ENCODE peak calls at places on chromosomes 6 and 20, in ten cellular contexts. T is GM23338; H is heart right ventricle; G is astrocyte; F is fibroblast of lung; O is effector memory CD4-positive, alpha-beta T cell; P is naive thymus-derived CD4-positive, alpha-beta T cell; U is uterus; C is aorta; L is keratinocyte. Z is an unnamed sample.
A peak's percentile ranks its signal among the peaks of the same experiment; 100 is the strongest.

GRCh38 chr6:130187335-130188206 is 35.2 kb downstream of the SAMD3 start:
- DNase-seq in T (no peak), H (no peak), G (no peak), F (no peak), O (no peak), P (no peak), U (no peak), C (no peak), L (no peak), Z (no peak)

GRCh38 chr6:155310596-155310995 is 3.7 kb downstream of the TFB1M start:
- DNase-seq in T (no peak), H (no peak), G (peak; percentile 30), F (peak; percentile 29), O (no peak), P (no peak), U (no peak), C (no peak), L (no peak), Z (no peak)

GRCh38 chr6:19535351-19535750 is 301.8 kb upstream of the ID4 start:
- DNase-seq in T (no peak), H (no peak), G (no peak), F (no peak), O (no peak), P (no peak), U (no peak), C (no peak), L (no peak), Z (no peak)

GRCh38 chr6:169921853-169922779 is 170.7 kb downstream of the ERMARD start:
- DNase-seq in T (no peak), H (no peak), G (no peak), F (no peak), O (no peak), P (no peak), U (no peak), C (no peak), L (no peak), Z (no peak)

GRCh38 chr20:4546342-4546741 is 175.4 kb upstream of the PRND start:
- DNase-seq in T (peak; percentile 88), H (no peak), G (no peak), F (no peak), O (no peak), P (no peak), U (no peak), C (no peak), L (no peak), Z (no peak)

GRCh38 chr6:30763618-30764489 is 19.5 kb upstream of the IER3 start:
- DNase-seq in T (no peak), H (no peak), G (peak; percentile 87), F (no peak), O (no peak), P (peak; percentile 32), U (no peak), C (no peak), L (no peak), Z (no peak)

GRCh38 chr6:113184291-113184690 is 672.9 kb upstream of the MARCKS start:
- DNase-seq in T (no peak), H (no peak), G (peak; percentile 98), F (peak; percentile 43), O (no peak), P (no peak), U (no peak), C (no peak), L (no peak), Z (no peak)

GRCh38 chr20:63541371-63541770 is 4.2 kb upstream of the PTK6 start:
- DNase-seq in T (no peak), H (no peak), G (no peak), F (no peak), O (no peak), P (no peak), U (no peak), C (no peak), L (no peak), Z (no peak)

GRCh38 chr6:7108964-7109836 is 1.4 kb downstream of the RREB1 start:
- DNase-seq in T (peak; percentile 46), H (peak; percentile 64), G (peak; percentile 67), F (peak; percentile 85), O (peak; percentile 18), P (peak; percentile 46), U (peak; percentile 78), C (peak; percentile 80), L (no peak), Z (peak; percentile 85)

GRCh38 chr6:169520104-169520503 is 181.7 kb downstream of the WDR27 start:
- DNase-seq in T (no peak), H (no peak), G (peak; percentile 38), F (peak; percentile 69), O (no peak), P (no peak), U (no peak), C (no peak), L (no peak), Z (no peak)

GRCh38 chr6:137853569-137854213 is 13.4 kb upstream of the TNFAIP3 start:
- DNase-seq in T (no peak), H (no peak), G (peak; percentile 91), F (peak; percentile 74), O (no peak), P (no peak), U (no peak), C (no peak), L (no peak), Z (no peak)

GRCh38 chr20:47713941-47714450 is 71.3 kb downstream of the SULF2 start:
- DNase-seq in T (no peak), H (peak; percentile 32), G (no peak), F (peak; percentile 47), O (no peak), P (no peak), U (peak; percentile 67), C (peak; percentile 84), L (no peak), Z (peak; percentile 61)

GRCh38 chr6:110181131-110182027 is 1.2 kb downstream of the CDC40 start:
- DNase-seq in T (no peak), H (no peak), G (no peak), F (peak; percentile 14), O (no peak), P (no peak), U (no peak), C (no peak), L (no peak), Z (no peak)

GRCh38 chr6:132298344-132298949 is 102.8 kb downstream of the MOXD1 start:
- DNase-seq in T (peak; percentile 84), H (peak; percentile 16), G (peak; percentile 16), F (peak; percentile 70), O (no peak), P (peak; percentile 18), U (peak; percentile 29), C (no peak), L (no peak), Z (no peak)

GRCh38 chr6:37381579-37381978 is 27.8 kb downstream of the RNF8 start:
- DNase-seq in T (peak; percentile 91), H (no peak), G (peak; percentile 59), F (peak; percentile 60), O (peak; percentile 1), P (peak; percentile 48), U (no peak), C (no peak), L (peak; percentile 57), Z (no peak)

GRCh38 chr20:41047279-41047974 is 18.8 kb downstream of the TOP1 start:
- DNase-seq in T (peak; percentile 53), H (no peak), G (no peak), F (no peak), O (no peak), P (no peak), U (no peak), C (no peak), L (no peak), Z (no peak)

GRCh38 chr6:108118791-108119211 is 44.3 kb upstream of the OSTM1 start:
- DNase-seq in T (no peak), H (no peak), G (no peak), F (peak; percentile 19), O (no peak), P (no peak), U (no peak), C (no peak), L (no peak), Z (no peak)
- H3K4me1 ChIP-seq in T (peaks cover 59% of the 10 kb centered on the region), H (peaks cover 48% of the 10 kb centered on the region), G (peaks cover 17% of the 10 kb centered on the region), F (no peaks in the 10 kb centered on the region), O (peaks cover 37% of the 10 kb centered on the region), P (peaks cover 14% of the 10 kb centered on the region), U (peaks cover 18% of the 10 kb centered on the region), C (no peaks in the 10 kb centered on the region), L (peaks cover 26% of the 10 kb centered on the region), Z (peaks cover 51% of the 10 kb centered on the region)

GRCh38 chr6:54102239-54102638 is 9.0 kb upstream of the MLIP start:
- DNase-seq in T (no peak), H (no peak), G (no peak), F (no peak), O (no peak), P (no peak), U (no peak), C (no peak), L (no peak), Z (no peak)
- H3K4me1 ChIP-seq in T (no peaks in the 10 kb centered on the region), H (peaks cover 62% of the 10 kb centered on the region), G (no peaks in the 10 kb centered on the region), F (no peaks in the 10 kb centered on the region), O (no peaks in the 10 kb centered on the region), P (no peaks in the 10 kb centered on the region), U (no peaks in the 10 kb centered on the region), C (no peaks in the 10 kb centered on the region), L (no peaks in the 10 kb centered on the region), Z (no peaks in the 10 kb centered on the region)

DNA sequence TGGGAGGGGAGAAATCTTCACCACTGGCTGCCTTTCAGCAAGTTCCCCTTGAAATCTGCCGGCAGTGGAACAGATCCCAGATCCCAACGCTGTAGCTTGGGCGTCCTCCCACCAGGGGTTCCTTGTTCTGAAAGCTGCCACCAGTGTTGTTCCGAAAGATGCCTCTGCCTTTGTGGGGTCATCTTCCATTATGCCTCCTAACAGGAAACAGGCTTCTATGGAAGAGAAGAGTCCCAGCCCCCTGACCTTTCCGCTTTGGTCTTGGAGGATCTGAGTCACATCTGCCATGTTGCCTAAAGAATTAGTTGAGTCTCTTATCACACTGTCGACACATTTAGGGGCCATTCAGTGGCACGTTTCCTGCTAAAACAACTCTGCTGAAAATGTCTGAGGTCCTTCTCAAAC is 57.5 kb upstream of the NFATC2 start:
- DNase-seq in T (no peak), H (no peak), G (no peak), F (no peak), O (no peak), P (no peak), U (no peak), C (no peak), L (no peak), Z (no peak)
- H3K4me1 ChIP-seq in T (peaks cover 25% of the 10 kb centered on the region), H (peaks cover 4% of the 10 kb centered on the region), G (no peaks in the 10 kb centered on the region), F (no peaks in the 10 kb centered on the region), O (no peaks in the 10 kb centered on the region), P (no peaks in the 10 kb centered on the region), U (no peaks in the 10 kb centered on the region), C (no peaks in the 10 kb centered on the region), L (no peaks in the 10 kb centered on the region), Z (peaks cover 4% of the 10 kb centered on the region)

DNA sequence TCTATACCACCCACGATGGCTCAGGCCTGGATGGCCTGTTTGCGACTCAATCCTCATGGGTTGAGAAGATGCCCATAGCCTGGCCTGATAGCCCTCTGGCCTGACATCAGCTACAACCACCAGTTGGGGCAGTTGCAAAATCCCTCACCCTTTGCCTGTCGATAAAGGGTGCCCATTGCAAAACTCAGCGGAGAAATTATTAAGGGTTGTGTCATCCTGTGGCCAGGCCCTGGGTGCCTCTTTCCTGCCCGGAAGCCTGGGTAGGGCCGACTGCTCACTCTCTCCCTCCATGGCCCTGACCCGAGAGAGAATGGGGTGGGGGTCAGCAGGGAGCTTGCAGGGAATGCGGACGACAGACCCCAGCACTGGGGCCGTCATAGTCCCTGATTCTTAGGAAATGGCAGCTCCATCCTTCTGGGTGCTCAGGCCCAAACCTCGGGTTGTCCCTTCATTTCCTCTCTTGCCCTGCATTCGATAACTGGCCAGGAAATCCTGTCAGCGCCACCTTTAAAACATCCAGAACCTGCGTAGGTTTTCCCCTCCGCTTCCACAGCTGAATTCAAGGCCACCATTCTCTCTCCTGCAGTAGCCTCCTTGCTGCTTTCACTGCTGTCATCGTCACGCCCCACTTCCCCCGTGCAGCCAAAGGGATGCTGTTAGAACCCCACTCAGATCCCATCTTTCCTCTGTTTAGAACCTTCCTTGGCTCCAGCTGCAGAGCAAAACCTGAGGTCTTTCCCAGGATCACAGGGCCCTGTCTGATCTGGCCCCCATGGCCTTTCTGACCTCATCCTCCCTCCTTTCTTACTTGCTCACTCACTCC is 31.1 kb downstream of the CEBPB start:
- DNase-seq in T (no peak), H (peak; percentile 16), G (peak; percentile 30), F (peak; percentile 62), O (no peak), P (no peak), U (no peak), C (no peak), L (no peak), Z (peak; percentile 70)
- H3K4me1 ChIP-seq in T (no peaks in the 10 kb centered on the region), H (peaks cover 11% of the 10 kb centered on the region), G (peaks cover 15% of the 10 kb centered on the region), F (peaks cover 10% of the 10 kb centered on the region), O (no peaks in the 10 kb centered on the region), P (no peaks in the 10 kb centered on the region), U (peaks cover 10% of the 10 kb centered on the region), C (no peaks in the 10 kb centered on the region), L (no peaks in the 10 kb centered on the region), Z (no peaks in the 10 kb centered on the region)

Z was measured in right atrium auricular region.